ENCODE peak calls at places on chromosomes 16 and 17, in four cellular contexts. One of them, this sample, is unnamed. For H3K27me3 and H3K9me3, the result is how much of the 10 kb centered on the place peaks cover.

GRCh38 chr17:28573966-28574480 is 2.7 kb downstream of the ALDOC start:
- DNase-seq in left ventricle myocardium inferior: no peak
- DNase-seq in effector memory CD4-positive, alpha-beta T cell: no peak
- DNase-seq in upper lobe of right lung: no peak
- DNase-seq in this sample: no peak

GRCh38 chr17:43563262-43564079 is 17.3 kb upstream of the ETV4 start:
- DNase-seq in left ventricle myocardium inferior: no peak
- DNase-seq in effector memory CD4-positive, alpha-beta T cell: no peak
- DNase-seq in upper lobe of right lung: no peak
- DNase-seq in this sample: no peak

GRCh38 chr16:1788095-1788707 is 5.3 kb downstream of the IGFALS start:
- DNase-seq in left ventricle myocardium inferior: no peak
- DNase-seq in effector memory CD4-positive, alpha-beta T cell: no peak
- DNase-seq in upper lobe of right lung: peak
- DNase-seq in this sample: no peak

GRCh38 chr17:10803830-10804498 is at the start of gene TMEM238L:
- DNase-seq in left ventricle myocardium inferior: peak
- DNase-seq in effector memory CD4-positive, alpha-beta T cell: no peak
- DNase-seq in upper lobe of right lung: no peak
- DNase-seq in this sample: no peak

GRCh38 chr17:48439875-48440505 is 10.0 kb upstream of the SKAP1 start:
- DNase-seq in left ventricle myocardium inferior: no peak
- DNase-seq in effector memory CD4-positive, alpha-beta T cell: peak
- DNase-seq in upper lobe of right lung: no peak
- DNase-seq in this sample: peak

GRCh38 chr17:343211-343610 is 9.4 kb downstream of the RPH3AL start:
- DNase-seq in left ventricle myocardium inferior: no peak
- DNase-seq in effector memory CD4-positive, alpha-beta T cell: no peak
- DNase-seq in upper lobe of right lung: peak
- DNase-seq in this sample: no peak

GRCh38 chr17:50107790-50108414 is 12.8 kb downstream of the PDK2 start:
- DNase-seq in left ventricle myocardium inferior: no peak
- DNase-seq in effector memory CD4-positive, alpha-beta T cell: no peak
- DNase-seq in upper lobe of right lung: no peak
- DNase-seq in this sample: no peak

GRCh38 chr17:80837711-80838110 is 153.9 kb upstream of the CHMP6 start:
- DNase-seq in left ventricle myocardium inferior: no peak
- DNase-seq in effector memory CD4-positive, alpha-beta T cell: no peak
- DNase-seq in upper lobe of right lung: no peak
- DNase-seq in this sample: no peak

GRCh38 chr16:65061263-65061662 is 60.6 kb downstream of the CDH11 start:
- DNase-seq in left ventricle myocardium inferior: no peak
- DNase-seq in effector memory CD4-positive, alpha-beta T cell: no peak
- DNase-seq in upper lobe of right lung: no peak
- DNase-seq in this sample: no peak

GRCh38 chr17:15944720-15945492 is at the start of gene ADORA2B:
- DNase-seq in left ventricle myocardium inferior: peak
- DNase-seq in effector memory CD4-positive, alpha-beta T cell: no peak
- DNase-seq in upper lobe of right lung: peak
- DNase-seq in this sample: peak
- H3K27ac ChIP-seq in left ventricle myocardium inferior: peak
- H3K27ac ChIP-seq in effector memory CD4-positive, alpha-beta T cell: no peak
- H3K27ac ChIP-seq in upper lobe of right lung: peak
- H3K27ac ChIP-seq in this sample: no peak

GRCh38 chr16:85989376-85989775 is 90.4 kb downstream of the IRF8 start:
- DNase-seq in left ventricle myocardium inferior: no peak
- DNase-seq in effector memory CD4-positive, alpha-beta T cell: no peak
- DNase-seq in upper lobe of right lung: no peak
- DNase-seq in this sample: no peak
- H3K27me3 ChIP-seq in left ventricle myocardium inferior: half or more
- H3K27me3 ChIP-seq in effector memory CD4-positive, alpha-beta T cell: under half
- H3K27me3 ChIP-seq in upper lobe of right lung: under half
- H3K27me3 ChIP-seq in this sample: under half

GRCh38 chr16:72309001-72309400 is 137.0 kb upstream of the PMFBP1 start:
- DNase-seq in left ventricle myocardium inferior: no peak
- DNase-seq in effector memory CD4-positive, alpha-beta T cell: no peak
- DNase-seq in upper lobe of right lung: no peak
- DNase-seq in this sample: no peak
- H3K9me3 ChIP-seq in left ventricle myocardium inferior: under half
- H3K9me3 ChIP-seq in effector memory CD4-positive, alpha-beta T cell: under half
- H3K9me3 ChIP-seq in upper lobe of right lung: under half
- H3K9me3 ChIP-seq in this sample: under half

DNA sequence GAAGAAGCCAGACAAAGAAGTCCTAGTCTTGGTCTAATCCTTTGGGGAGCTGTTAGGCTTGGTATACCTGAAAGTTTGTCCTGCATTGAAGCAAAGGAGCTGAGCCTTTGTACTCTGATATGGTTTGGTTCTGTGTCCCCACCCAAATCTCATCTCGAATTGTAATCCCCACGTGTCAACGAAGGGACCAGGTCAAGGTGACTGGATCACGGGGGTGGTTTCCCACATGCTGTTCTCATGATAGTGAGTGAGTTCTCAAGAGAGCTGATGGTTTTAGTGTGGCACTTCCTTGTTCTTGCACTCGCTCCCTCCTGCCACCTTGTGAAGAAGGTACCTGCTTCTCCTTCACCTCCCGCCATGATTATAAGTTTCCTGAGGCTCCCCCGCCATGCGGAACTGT is 33.6 kb downstream of the FAM20A start:
- DNase-seq in left ventricle myocardium inferior: no peak
- DNase-seq in effector memory CD4-positive, alpha-beta T cell: no peak
- DNase-seq in upper lobe of right lung: no peak
- DNase-seq in this sample: no peak
- H3K27ac ChIP-seq in left ventricle myocardium inferior: no peak
- H3K27ac ChIP-seq in effector memory CD4-positive, alpha-beta T cell: no peak
- H3K27ac ChIP-seq in upper lobe of right lung: peak
- H3K27ac ChIP-seq in this sample: no peak

GRCh38 chr16:89732918-89733242 is 11.5 kb downstream of the ZNF276 start:
- DNase-seq in left ventricle myocardium inferior: no peak
- DNase-seq in effector memory CD4-positive, alpha-beta T cell: no peak
- DNase-seq in upper lobe of right lung: no peak
- DNase-seq in this sample: no peak

GRCh38 chr16:89733322-89733721 is 12.0 kb downstream of the ZNF276 start:
- DNase-seq in left ventricle myocardium inferior: no peak
- DNase-seq in effector memory CD4-positive, alpha-beta T cell: no peak
- DNase-seq in upper lobe of right lung: no peak
- DNase-seq in this sample: no peak

GRCh38 chr16:89730610-89731234 is 9.4 kb downstream of the ZNF276 start:
- DNase-seq in left ventricle myocardium inferior: no peak
- DNase-seq in effector memory CD4-positive, alpha-beta T cell: no peak
- DNase-seq in upper lobe of right lung: no peak
- DNase-seq in this sample: no peak

GRCh38 chr16:89733792-89734191 is 12.5 kb downstream of the ZNF276 start:
- DNase-seq in left ventricle myocardium inferior: no peak
- DNase-seq in effector memory CD4-positive, alpha-beta T cell: no peak
- DNase-seq in upper lobe of right lung: no peak
- DNase-seq in this sample: no peak

GRCh38 chr16:89732142-89732917 is 11.0 kb downstream of the ZNF276 start:
- DNase-seq in left ventricle myocardium inferior: no peak
- DNase-seq in effector memory CD4-positive, alpha-beta T cell: no peak
- DNase-seq in upper lobe of right lung: no peak
- DNase-seq in this sample: no peak
- H3K27me3 ChIP-seq in left ventricle myocardium inferior: under half
- H3K27me3 ChIP-seq in effector memory CD4-positive, alpha-beta T cell: under half
- H3K27me3 ChIP-seq in upper lobe of right lung: under half
- H3K27me3 ChIP-seq in this sample: under half

GRCh38 chr16:3388325-3388724 is 12.5 kb downstream of the ZSCAN32 start:
- DNase-seq in left ventricle myocardium inferior: no peak
- DNase-seq in effector memory CD4-positive, alpha-beta T cell: no peak
- DNase-seq in upper lobe of right lung: no peak
- DNase-seq in this sample: no peak
- H3K9me3 ChIP-seq in left ventricle myocardium inferior: half or more
- H3K9me3 ChIP-seq in effector memory CD4-positive, alpha-beta T cell: under half
- H3K9me3 ChIP-seq in upper lobe of right lung: half or more
- H3K9me3 ChIP-seq in this sample: under half

DNA sequence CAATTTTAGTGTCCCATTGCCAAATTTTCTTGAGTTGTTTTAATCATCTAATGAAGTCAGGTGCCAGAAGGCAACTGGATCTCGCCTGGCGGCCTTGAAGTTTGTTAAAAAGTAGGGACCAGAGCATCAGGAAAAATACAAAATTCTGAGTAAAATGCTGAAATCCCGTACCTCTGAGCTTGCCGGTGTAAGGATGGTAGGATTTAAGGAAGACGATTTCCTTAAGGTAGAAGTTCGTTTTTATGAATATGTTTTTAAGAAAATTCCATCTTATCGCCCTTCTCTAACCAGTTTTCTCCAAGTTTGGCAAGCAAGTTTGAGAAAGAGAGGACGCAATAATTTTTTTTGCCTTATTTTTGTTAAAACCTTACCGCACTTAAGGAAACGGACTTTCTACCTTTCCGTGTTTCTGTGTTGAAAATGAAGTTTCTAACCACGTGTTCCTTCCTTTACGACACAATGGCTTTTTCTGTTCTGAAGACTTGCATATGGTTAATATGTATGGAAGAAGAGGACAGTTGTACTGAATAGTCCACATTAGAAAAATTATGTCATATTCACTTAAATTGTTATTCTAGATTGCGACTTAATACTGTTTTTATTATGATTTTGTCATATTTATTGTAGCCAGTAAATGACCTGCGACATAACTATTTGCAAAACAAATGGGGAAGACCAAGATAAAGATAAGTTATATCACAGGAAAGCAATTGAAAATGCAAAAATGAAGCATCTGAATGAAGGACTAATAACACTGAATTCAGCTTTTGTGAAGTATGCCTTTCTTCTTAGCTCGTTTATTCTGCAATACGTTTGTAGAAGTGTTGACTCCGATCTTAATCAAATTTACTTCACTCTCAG is 886 bp downstream of the ATF7IP2 start:
- DNase-seq in left ventricle myocardium inferior: no peak
- DNase-seq in effector memory CD4-positive, alpha-beta T cell: no peak
- DNase-seq in upper lobe of right lung: no peak
- DNase-seq in this sample: no peak
- H3K27ac ChIP-seq in left ventricle myocardium inferior: peak
- H3K27ac ChIP-seq in effector memory CD4-positive, alpha-beta T cell: peak
- H3K27ac ChIP-seq in upper lobe of right lung: peak
- H3K27ac ChIP-seq in this sample: peak

This sample was measured in cardiac muscle cell.